ENCODE peak calls at places on chromosomes 6 and 20, in four cellular contexts. S is HL-60, L is K562, Y is GM12878. X is an unnamed sample.
A peak's percentile ranks its signal among the peaks of the same experiment; 100 is the strongest.

GRCh38 chr20:35002426-35003210 is 47.0 kb downstream of the MYH7B start:
- DNase-seq in S (no peak), L (no peak), Y (no peak), X (no peak)

GRCh38 chr6:47924001-47924400 is 142.2 kb downstream of the OPN5 start:
- DNase-seq in S (no peak), L (no peak), Y (no peak), X (no peak)

GRCh38 chr20:11001767-11002540 is 328.2 kb upstream of the JAG1 start:
- DNase-seq in S (peak; percentile 3), L (no peak), Y (no peak), X (no peak)

GRCh38 chr20:33773412-33774089 is 37.6 kb upstream of the CHMP4B start:
- DNase-seq in S (no peak), L (no peak), Y (peak; percentile 85), X (peak; percentile 50)

GRCh38 chr6:16045238-16045637 is 83.6 kb upstream of the MYLIP start:
- DNase-seq in S (no peak), L (no peak), Y (no peak), X (no peak)

GRCh38 chr20:38286586-38287502 is 17.1 kb upstream of the BPI start:
- DNase-seq in S (peak; percentile 81), L (no peak), Y (no peak), X (no peak)

GRCh38 chr6:107179004-107179403 is 63.7 kb upstream of the BEND3 start:
- DNase-seq in S (peak; percentile 7), L (no peak), Y (no peak), X (no peak)

GRCh38 chr6:70210462-70210861 is 92.4 kb downstream of the COL9A1 start:
- DNase-seq in S (no peak), L (no peak), Y (no peak), X (no peak)

GRCh38 chr6:68728124-68728523 is 93.0 kb downstream of the ADGRB3 start:
- DNase-seq in S (no peak), L (no peak), Y (no peak), X (no peak)

GRCh38 chr6:127176175-127176574 is 57.7 kb downstream of the RSPO3 start:
- DNase-seq in S (no peak), L (no peak), Y (no peak), X (no peak)

GRCh38 chr6:167136376-167136775 is 13.5 kb downstream of the CCR6 start:
- DNase-seq in S (no peak), L (no peak), Y (no peak), X (no peak)

GRCh38 chr6:11054722-11055121 is 10.6 kb upstream of the ELOVL2 start:
- DNase-seq in S (no peak), L (no peak), Y (no peak), X (no peak)

GRCh38 chr20:47377122-47377722 is 20.7 kb upstream of the ZMYND8 start:
- DNase-seq in S (no peak), L (no peak), Y (no peak), X (no peak)

GRCh38 chr6:163579880-163580295 is 165.4 kb downstream of the QKI start:
- DNase-seq in S (no peak), L (no peak), Y (no peak), X (no peak)

GRCh38 chr6:116444575-116444974 is 16.6 kb upstream of the CALHM6 start:
- DNase-seq in S (no peak), L (no peak), Y (no peak), X (no peak)

GRCh38 chr6:129617986-129618385 is 92.0 kb downstream of the ARHGAP18 start:
- DNase-seq in S (no peak), L (no peak), Y (no peak), X (no peak)

GRCh38 chr6:143187173-143187908 is 126.7 kb downstream of the AIG1 start:
- DNase-seq in S (no peak), L (no peak), Y (no peak), X (no peak)

GRCh38 chr20:5893052-5893451 is 57.3 kb downstream of the TRMT6 start:
- DNase-seq in S (no peak), L (no peak), Y (no peak), X (no peak)

GRCh38 chr20:21303872-21304586 is 898 bp downstream of the XRN2 start:
- DNase-seq in S (peak; percentile 25), L (no peak), Y (no peak), X (no peak)

GRCh38 chr6:52734072-52734471 is 29.2 kb downstream of the GSTA2 start:
- DNase-seq in S (no peak), L (no peak), Y (no peak), X (no peak)

GRCh38 chr20:50621068-50621467 is 70.3 kb downstream of the RIPOR3 start:
- DNase-seq in S (no peak), L (no peak), Y (no peak), X (no peak)

GRCh38 chr6:41728954-41729353 is 6.5 kb downstream of the TFEB start:
- DNase-seq in S (no peak), L (no peak), Y (no peak), X (no peak)

GRCh38 chr6:56378966-56379608 is 131.7 kb upstream of the COL21A1 start:
- DNase-seq in S (no peak), L (no peak), Y (no peak), X (no peak)

GRCh38 chr20:2658414-2659354 is 5.3 kb downstream of the IDH3B start:
- DNase-seq in S (no peak), L (no peak), Y (no peak), X (no peak)
- TF ChIP-seq POLR2AphosphoS5 in S (peak; percentile 96), L (no peak), Y (peak; percentile 75), X (peak; percentile 92)

GRCh38 chr6:37059344-37060194 is 54.1 kb downstream of the FGD2 start:
- DNase-seq in S (peak; percentile 20), L (peak; percentile 92), Y (no peak), X (no peak)
- TF ChIP-seq SPI1 in S (no peak), L (no peak), Y (no peak), X (no peak)

DNA sequence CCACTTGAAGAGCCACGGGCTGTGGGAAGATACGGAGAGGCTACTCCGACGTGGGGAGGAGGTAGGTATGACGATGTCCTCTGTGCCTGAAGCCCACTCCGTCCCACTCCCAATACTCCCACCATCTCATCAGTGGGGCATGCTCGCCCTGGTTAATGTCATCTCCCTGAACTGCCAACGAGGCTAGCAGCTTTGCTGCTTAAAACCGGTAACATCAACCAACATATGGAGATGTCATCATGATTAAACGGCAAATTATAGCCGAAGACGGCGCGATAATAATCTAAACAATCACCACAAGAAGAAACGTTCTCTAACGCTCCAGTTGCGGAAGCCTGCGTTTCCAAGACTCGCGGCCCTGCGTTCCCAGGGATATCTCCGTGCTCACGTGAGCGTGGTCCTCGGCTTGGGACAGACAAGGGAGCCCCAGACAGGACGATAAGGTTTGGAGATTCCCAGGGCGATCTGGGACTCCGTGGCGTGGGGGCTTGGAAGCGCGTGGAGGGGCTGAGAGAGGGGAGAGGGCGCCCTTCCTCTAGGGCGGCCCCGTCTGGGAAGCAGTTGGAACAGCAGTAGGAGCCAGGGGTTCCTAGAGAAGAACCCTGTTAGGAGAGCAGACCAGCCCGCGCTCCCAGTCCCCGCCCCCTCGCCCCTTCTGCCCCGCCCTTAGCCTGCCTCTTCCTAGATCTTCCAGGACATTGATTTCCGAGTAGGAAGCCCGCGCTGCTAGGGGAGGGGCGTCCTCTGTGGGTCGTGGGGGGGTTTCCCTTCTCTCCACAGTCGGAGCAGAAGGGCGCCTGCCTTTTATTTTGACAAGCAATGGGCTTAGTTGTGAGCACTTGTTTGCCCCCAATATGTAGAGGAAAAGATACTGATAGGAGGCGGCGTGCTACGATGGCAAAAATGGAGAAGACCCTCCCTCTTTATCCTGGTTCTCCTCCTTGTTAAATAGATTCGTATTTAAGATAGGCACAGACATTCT is 10.7 kb downstream of the NRN1 start:
- DNase-seq in S (peak; percentile 26), L (peak; percentile 71), Y (no peak), X (no peak)
- TF ChIP-seq POLR2AphosphoS5 in S (no peak), L (no peak), Y (no peak), X (no peak)

GRCh38 chr6:14661188-14661587 is 543.6 kb downstream of the CD83 start:
- DNase-seq in S (peak; percentile 68), L (no peak), Y (peak; percentile 47), X (no peak)

GRCh38 chr6:14664112-14664592 is 546.6 kb downstream of the CD83 start:
- DNase-seq in S (no peak), L (no peak), Y (no peak), X (no peak)

GRCh38 chr6:14661696-14662095 is 544.1 kb downstream of the CD83 start:
- DNase-seq in S (no peak), L (no peak), Y (no peak), X (no peak)

GRCh38 chr6:14665827-14666724 is 548.5 kb downstream of the CD83 start:
- DNase-seq in S (peak; percentile 26), L (peak; percentile 22), Y (no peak), X (no peak)

DNA sequence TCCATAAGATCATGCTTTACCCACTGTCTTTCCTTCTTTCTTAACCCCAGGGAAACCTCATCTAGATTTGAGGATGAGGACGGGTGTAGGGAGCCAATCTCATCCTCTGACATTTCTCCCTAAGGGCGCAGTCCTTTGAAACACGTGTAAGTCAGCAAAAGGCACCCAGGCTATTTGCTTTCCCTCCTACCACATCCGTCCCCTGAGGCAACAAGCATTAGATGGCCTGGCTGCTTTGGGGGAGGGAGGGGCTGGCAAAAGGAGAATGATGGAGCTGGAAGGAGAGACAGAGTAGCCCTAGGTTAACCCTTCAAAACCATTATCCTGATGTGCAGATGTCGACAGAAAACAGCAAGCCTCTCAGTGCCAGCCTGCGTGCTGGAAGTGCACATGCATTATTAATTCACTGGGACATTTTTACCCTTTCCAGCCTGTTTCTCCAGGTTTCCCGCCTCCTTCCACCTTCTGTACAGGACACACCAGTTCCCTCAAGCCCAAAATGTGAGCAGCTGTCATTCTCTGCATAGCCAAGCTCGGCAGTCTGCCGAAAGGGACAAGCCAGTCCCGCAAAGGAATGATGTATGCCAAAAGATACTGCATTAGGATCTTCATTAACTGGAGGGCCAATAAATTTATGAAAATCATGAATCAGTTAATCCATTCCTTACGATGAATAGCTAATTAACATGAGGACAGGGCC is 547.2 kb downstream of the CD83 start:
- DNase-seq in S (no peak), L (no peak), Y (no peak), X (no peak)
- TF ChIP-seq SPI1 in S (no peak), L (no peak), Y (no peak), X (no peak)

GRCh38 chr6:36546958-36547645 is at the start of gene STK38:
- DNase-seq in S (peak; percentile 93), L (peak; percentile 100), Y (peak; percentile 71), X (peak; percentile 92)
- TF ChIP-seq POLR2AphosphoS5 in S (peak; percentile 63), L (peak; percentile 79), Y (peak; percentile 75), X (peak; percentile 55)

GRCh38 chr20:41978875-41979274 is 360.7 kb upstream of the CHD6 start:
- DNase-seq in S (no peak), L (no peak), Y (no peak), X (no peak)
- TF ChIP-seq SPI1 in S (no peak), L (no peak), Y (no peak), X (no peak)

GRCh38 chr6:113672691-113673149 is 184.4 kb upstream of the MARCKS start:
- DNase-seq in S (no peak), L (no peak), Y (no peak), X (no peak)
- TF ChIP-seq POLR2AphosphoS5 in S (no peak), L (no peak), Y (no peak), X (no peak)

DNA sequence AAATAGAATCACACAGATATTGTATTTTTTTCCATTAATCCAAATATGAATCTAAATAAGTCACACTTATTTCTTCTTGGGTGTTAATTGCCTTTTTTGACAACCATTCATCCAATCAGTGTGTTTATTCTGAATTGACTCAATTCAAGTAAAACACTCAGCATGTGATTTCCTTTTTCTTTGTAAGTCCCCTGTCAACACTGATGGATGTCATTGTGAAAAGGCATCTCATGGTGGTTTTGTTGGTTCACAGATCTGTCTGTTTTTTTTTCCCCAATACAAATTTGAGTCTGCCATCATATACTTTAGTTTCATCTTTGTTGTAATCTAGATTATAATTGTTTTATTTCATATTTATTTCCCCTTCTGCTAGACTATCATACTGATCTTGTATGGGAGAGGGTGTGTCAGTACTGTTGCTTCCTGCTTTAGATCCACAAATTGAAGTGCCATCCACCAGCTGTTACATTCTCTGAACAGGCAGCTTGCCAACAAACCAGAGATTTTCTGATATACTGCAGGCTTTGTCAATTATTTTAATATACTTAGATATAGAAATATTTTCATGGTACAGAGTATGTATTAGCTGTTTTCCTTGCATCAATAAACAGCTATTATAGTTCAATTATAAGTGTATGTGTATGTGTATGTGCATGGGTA is 64.2 kb upstream of the FLRT3 start:
- DNase-seq in S (no peak), L (no peak), Y (no peak), X (no peak)
- TF ChIP-seq SPI1 in S (no peak), L (no peak), Y (no peak), X (no peak)

X was measured in GM12891.